ENCODE peak calls at places on chromosomes 13 and 19, in seven cellular contexts. One of them, this sample, is unnamed.
A peak's percentile ranks its signal among the peaks of the same experiment; 100 is the strongest.

GRCh38 chr19:29845576-29846176 is 33.9 kb downstream of the CCNE1 start:
- DNase-seq in heart right ventricle: no peak
- DNase-seq in thoracic aorta: no peak
- DNase-seq in mammary epithelial cell: peak; percentile 44
- DNase-seq in PC-3: no peak
- DNase-seq in uterus: no peak
- DNase-seq in GM12878: no peak
- DNase-seq in this sample: no peak

GRCh38 chr13:32267836-32268439 is 47.2 kb downstream of the ZAR1L start:
- DNase-seq in heart right ventricle: no peak
- DNase-seq in thoracic aorta: no peak
- DNase-seq in mammary epithelial cell: peak; percentile 58
- DNase-seq in PC-3: peak; percentile 65
- DNase-seq in uterus: no peak
- DNase-seq in GM12878: no peak
- DNase-seq in this sample: no peak

GRCh38 chr13:111043575-111043982 is 71.5 kb upstream of the ARHGEF7 start:
- DNase-seq in heart right ventricle: peak; percentile 64
- DNase-seq in thoracic aorta: no peak
- DNase-seq in mammary epithelial cell: peak; percentile 24
- DNase-seq in PC-3: peak; percentile 55
- DNase-seq in uterus: no peak
- DNase-seq in GM12878: no peak
- DNase-seq in this sample: peak; percentile 54

GRCh38 chr19:43561144-43561970 is 14.0 kb downstream of the XRCC1 start:
- DNase-seq in heart right ventricle: no peak
- DNase-seq in thoracic aorta: no peak
- DNase-seq in mammary epithelial cell: no peak
- DNase-seq in PC-3: no peak
- DNase-seq in uterus: no peak
- DNase-seq in GM12878: no peak
- DNase-seq in this sample: no peak

GRCh38 chr13:28473044-28473443 is 21.9 kb downstream of the FLT1 start:
- DNase-seq in heart right ventricle: no peak
- DNase-seq in thoracic aorta: no peak
- DNase-seq in mammary epithelial cell: no peak
- DNase-seq in PC-3: peak; percentile 37
- DNase-seq in uterus: no peak
- DNase-seq in GM12878: no peak
- DNase-seq in this sample: no peak

GRCh38 chr13:113527272-113527958 is 36.9 kb upstream of the DCUN1D2 start:
- DNase-seq in heart right ventricle: no peak
- DNase-seq in thoracic aorta: no peak
- DNase-seq in mammary epithelial cell: no peak
- DNase-seq in PC-3: no peak
- DNase-seq in uterus: no peak
- DNase-seq in GM12878: no peak
- DNase-seq in this sample: no peak

GRCh38 chr19:47435196-47435595 is 15.9 kb upstream of the MEIS3 start:
- DNase-seq in heart right ventricle: no peak
- DNase-seq in thoracic aorta: no peak
- DNase-seq in mammary epithelial cell: no peak
- DNase-seq in PC-3: no peak
- DNase-seq in uterus: no peak
- DNase-seq in GM12878: peak; percentile 37
- DNase-seq in this sample: no peak

GRCh38 chr19:17124025-17124424 is 48.4 kb downstream of the MYO9B start:
- DNase-seq in heart right ventricle: no peak
- DNase-seq in thoracic aorta: no peak
- DNase-seq in mammary epithelial cell: no peak
- DNase-seq in PC-3: no peak
- DNase-seq in uterus: no peak
- DNase-seq in GM12878: no peak
- DNase-seq in this sample: no peak

GRCh38 chr13:73754727-73755292 is 379.4 kb downstream of the KLF12 start:
- DNase-seq in heart right ventricle: no peak
- DNase-seq in thoracic aorta: no peak
- DNase-seq in mammary epithelial cell: peak; percentile 50
- DNase-seq in PC-3: peak; percentile 85
- DNase-seq in uterus: no peak
- DNase-seq in GM12878: no peak
- DNase-seq in this sample: no peak

GRCh38 chr19:17632577-17632976 is 55.6 kb downstream of the UNC13A start:
- DNase-seq in heart right ventricle: no peak
- DNase-seq in thoracic aorta: no peak
- DNase-seq in mammary epithelial cell: no peak
- DNase-seq in PC-3: no peak
- DNase-seq in uterus: no peak
- DNase-seq in GM12878: no peak
- DNase-seq in this sample: no peak

GRCh38 chr13:43269037-43269476 is 245.7 kb downstream of the DNAJC15 start:
- DNase-seq in heart right ventricle: no peak
- DNase-seq in thoracic aorta: no peak
- DNase-seq in mammary epithelial cell: peak; percentile 84
- DNase-seq in PC-3: peak; percentile 90
- DNase-seq in uterus: peak; percentile 57
- DNase-seq in GM12878: no peak
- DNase-seq in this sample: peak; percentile 68

GRCh38 chr13:59112375-59112774 is 1051.4 kb downstream of the DIAPH3 start:
- DNase-seq in heart right ventricle: no peak
- DNase-seq in thoracic aorta: no peak
- DNase-seq in mammary epithelial cell: peak; percentile 64
- DNase-seq in PC-3: peak; percentile 61
- DNase-seq in uterus: no peak
- DNase-seq in GM12878: no peak
- DNase-seq in this sample: peak; percentile 64

GRCh38 chr13:42715909-42716308 is 65.5 kb upstream of the FAM216B start:
- DNase-seq in heart right ventricle: no peak
- DNase-seq in thoracic aorta: no peak
- DNase-seq in mammary epithelial cell: no peak
- DNase-seq in PC-3: no peak
- DNase-seq in uterus: no peak
- DNase-seq in GM12878: no peak
- DNase-seq in this sample: no peak

GRCh38 chr13:90867336-90867683 is 480.2 kb upstream of the MIR17HG start:
- DNase-seq in heart right ventricle: peak; percentile 34
- DNase-seq in thoracic aorta: peak; percentile 3
- DNase-seq in mammary epithelial cell: peak; percentile 62
- DNase-seq in PC-3: peak; percentile 86
- DNase-seq in uterus: peak; percentile 20
- DNase-seq in GM12878: peak; percentile 24
- DNase-seq in this sample: peak; percentile 72

GRCh38 chr13:28204690-28205443 is 66.5 kb downstream of the PAN3 start:
- DNase-seq in heart right ventricle: no peak
- DNase-seq in thoracic aorta: no peak
- DNase-seq in mammary epithelial cell: no peak
- DNase-seq in PC-3: no peak
- DNase-seq in uterus: no peak
- DNase-seq in GM12878: peak; percentile 13
- DNase-seq in this sample: no peak

DNA sequence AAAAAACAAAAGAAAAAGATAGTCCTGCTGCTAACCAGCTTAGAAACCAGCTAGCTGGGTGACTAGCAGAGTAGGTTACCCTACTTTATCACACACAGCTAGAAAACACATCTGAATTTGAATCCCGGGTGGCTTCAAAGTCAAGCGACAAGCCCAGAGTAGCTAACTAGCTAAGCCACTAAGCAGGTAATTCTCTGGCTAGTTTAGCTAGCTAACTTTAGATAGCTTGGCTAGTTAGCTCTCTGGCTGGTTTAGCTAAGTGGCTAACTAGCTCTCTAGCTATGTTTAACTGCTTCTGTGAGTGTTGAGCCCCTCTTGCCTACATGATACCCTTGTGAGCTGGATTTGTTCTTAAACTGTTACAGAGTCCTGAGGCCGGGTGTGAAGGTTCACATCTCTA is 12.4 kb downstream of the MYH14 start:
- DNase-seq in heart right ventricle: no peak
- DNase-seq in thoracic aorta: no peak
- DNase-seq in mammary epithelial cell: no peak
- DNase-seq in PC-3: no peak
- DNase-seq in uterus: no peak
- DNase-seq in GM12878: no peak
- DNase-seq in this sample: no peak
- H3K27ac ChIP-seq in heart right ventricle: no peak overlapping the region
- H3K27ac ChIP-seq in thoracic aorta: no peak overlapping the region
- H3K27ac ChIP-seq in mammary epithelial cell: no peak overlapping the region
- H3K27ac ChIP-seq in PC-3: peak overlapping the region; percentile 53
- H3K27ac ChIP-seq in uterus: no peak overlapping the region
- H3K27ac ChIP-seq in GM12878: no peak overlapping the region
- H3K27ac ChIP-seq in this sample: no peak overlapping the region

DNA sequence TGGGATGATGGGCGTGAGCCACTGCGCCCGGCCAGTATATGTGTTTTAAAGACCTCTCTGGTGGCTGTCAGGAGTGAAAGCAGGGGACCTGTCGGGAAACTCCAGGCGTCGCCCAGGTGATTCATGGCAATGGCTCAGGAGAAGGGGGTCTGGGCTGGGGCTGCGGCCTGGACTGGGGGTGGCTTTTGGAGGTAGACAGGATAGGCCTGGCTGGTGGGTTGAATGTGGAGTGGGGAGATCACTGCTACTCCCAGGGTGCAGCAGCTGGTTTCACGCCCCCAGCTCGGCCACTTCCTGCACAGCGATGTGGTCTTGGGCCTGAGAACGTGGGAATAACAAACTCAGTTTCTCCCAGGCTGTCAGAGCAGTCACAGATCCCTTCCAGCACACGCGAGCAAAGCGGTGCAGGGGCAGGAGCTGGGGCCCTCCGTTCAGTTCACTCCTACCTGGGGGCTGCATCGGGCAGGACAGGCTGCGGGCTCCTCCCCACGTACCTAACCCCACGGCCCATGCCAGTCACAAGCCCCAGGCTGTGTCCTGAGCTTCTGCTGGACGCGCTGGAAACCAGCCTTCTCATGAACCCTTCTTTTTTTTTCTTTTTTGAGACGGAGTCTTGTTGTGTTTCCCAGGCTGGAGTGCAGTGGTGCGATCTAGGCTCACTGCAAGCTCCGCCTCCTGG is 18.9 kb downstream of the KDM4B start:
- DNase-seq in heart right ventricle: no peak
- DNase-seq in thoracic aorta: no peak
- DNase-seq in mammary epithelial cell: no peak
- DNase-seq in PC-3: no peak
- DNase-seq in uterus: no peak
- DNase-seq in GM12878: no peak
- DNase-seq in this sample: no peak
- H3K4me3 ChIP-seq in heart right ventricle: no peak overlapping the region
- H3K4me3 ChIP-seq in thoracic aorta: no peak overlapping the region
- H3K4me3 ChIP-seq in mammary epithelial cell: no peak overlapping the region
- H3K4me3 ChIP-seq in PC-3: no peak overlapping the region
- H3K4me3 ChIP-seq in uterus: no peak overlapping the region
- H3K4me3 ChIP-seq in GM12878: no peak overlapping the region
- H3K4me3 ChIP-seq in this sample: no peak overlapping the region

DNA sequence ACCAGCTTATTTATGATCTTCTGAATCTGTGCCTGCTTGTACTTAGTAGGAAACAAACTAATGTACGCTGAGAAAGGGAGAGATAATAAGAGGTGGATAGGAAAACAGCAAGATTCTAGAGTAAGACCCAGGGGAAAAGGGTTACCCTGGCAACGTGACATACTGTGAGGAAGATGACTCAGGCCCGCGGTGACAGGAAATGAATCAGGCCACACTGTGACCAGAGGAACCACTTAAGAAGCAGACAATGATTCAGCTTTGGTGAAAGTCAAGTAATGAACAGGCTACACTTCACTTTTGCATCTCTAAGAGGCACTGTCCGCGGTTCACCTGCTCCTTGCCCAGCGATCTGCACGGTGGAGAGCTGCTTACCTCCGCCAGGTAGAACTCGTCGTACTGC is 158.2 kb downstream of the NALCN start:
- DNase-seq in heart right ventricle: no peak
- DNase-seq in thoracic aorta: no peak
- DNase-seq in mammary epithelial cell: peak; percentile 64
- DNase-seq in PC-3: peak; percentile 90
- DNase-seq in uterus: no peak
- DNase-seq in GM12878: peak; percentile 66
- DNase-seq in this sample: no peak
- H3K27ac ChIP-seq in heart right ventricle: no peak overlapping the region
- H3K27ac ChIP-seq in thoracic aorta: no peak overlapping the region
- H3K27ac ChIP-seq in mammary epithelial cell: peak overlapping the region; percentile 46
- H3K27ac ChIP-seq in PC-3: peak overlapping the region; percentile 83
- H3K27ac ChIP-seq in uterus: no peak overlapping the region
- H3K27ac ChIP-seq in GM12878: no peak overlapping the region
- H3K27ac ChIP-seq in this sample: no peak overlapping the region

GRCh38 chr19:2167896-2168618 is 4.3 kb downstream of the DOT1L start:
- DNase-seq in heart right ventricle: peak; percentile 73
- DNase-seq in thoracic aorta: peak; percentile 71
- DNase-seq in mammary epithelial cell: peak; percentile 25
- DNase-seq in PC-3: peak; percentile 23
- DNase-seq in uterus: peak; percentile 57
- DNase-seq in GM12878: peak; percentile 87
- DNase-seq in this sample: peak; percentile 63
- H3K4me3 ChIP-seq in heart right ventricle: peak overlapping the region; percentile 25
- H3K4me3 ChIP-seq in thoracic aorta: peak overlapping the region; percentile 60
- H3K4me3 ChIP-seq in mammary epithelial cell: no peak overlapping the region
- H3K4me3 ChIP-seq in PC-3: peak overlapping the region; percentile 30
- H3K4me3 ChIP-seq in uterus: no peak overlapping the region
- H3K4me3 ChIP-seq in GM12878: peak overlapping the region; percentile 92
- H3K4me3 ChIP-seq in this sample: peak overlapping the region; percentile 31

GRCh38 chr13:36920612-36921185 is 661 bp upstream of the SMAD9 start:
- DNase-seq in heart right ventricle: no peak
- DNase-seq in thoracic aorta: no peak
- DNase-seq in mammary epithelial cell: no peak
- DNase-seq in PC-3: no peak
- DNase-seq in uterus: no peak
- DNase-seq in GM12878: no peak
- DNase-seq in this sample: no peak
- H3K27ac ChIP-seq in heart right ventricle: no peak overlapping the region
- H3K27ac ChIP-seq in thoracic aorta: peak overlapping the region; percentile 80
- H3K27ac ChIP-seq in mammary epithelial cell: no peak overlapping the region
- H3K27ac ChIP-seq in PC-3: no peak overlapping the region
- H3K27ac ChIP-seq in uterus: peak overlapping the region; percentile 61
- H3K27ac ChIP-seq in GM12878: no peak overlapping the region
- H3K27ac ChIP-seq in this sample: peak overlapping the region; percentile 88

This sample was measured in ascending aorta.